ENCODE peak calls at places on chromosomes 13 and 19, in nine cellular contexts. B, I, D, G, J, S, H, C and Y are unnamed samples.

GRCh38 chr13:79070343-79070974 is 335.6 kb downstream of the RBM26 start:
- DNase-seq in I (no peak), H (no peak), G (no peak), B (no peak), D (no peak), S (no peak), C (no peak), J (no peak), Y (peak)

GRCh38 chr13:40120288-40120687 is 464.8 kb downstream of the COG6 start:
- DNase-seq in H (no peak), J (no peak), B (no peak), D (no peak), G (peak), I (peak), C (no peak), S (no peak), Y (peak)

GRCh38 chr13:103656329-103656728 is 590.1 kb upstream of the SLC10A2 start:
- DNase-seq in G (no peak), I (no peak), B (no peak), C (no peak), S (no peak), D (no peak), J (no peak), H (no peak), Y (no peak)

GRCh38 chr13:97068146-97068545 is 73.9 kb upstream of the OXGR1 start:
- DNase-seq in B (no peak), J (no peak), G (no peak), S (no peak), H (no peak), C (no peak), D (peak), I (no peak), Y (no peak)

GRCh38 chr13:62482351-62482750 is 1066.7 kb upstream of the PCDH20 start:
- DNase-seq in J (no peak), D (no peak), C (no peak), S (peak), H (no peak), B (no peak), I (no peak), G (no peak), Y (no peak)

GRCh38 chr19:5831152-5831551 is 8.3 kb downstream of the FUT6 start:
- DNase-seq in S (no peak), D (no peak), C (no peak), B (no peak), J (no peak), G (no peak), H (no peak), I (no peak), Y (no peak)

GRCh38 chr19:49976496-49976895 is 15.5 kb upstream of the SIGLEC11 start:
- DNase-seq in S (no peak), D (no peak), I (no peak), B (no peak), J (no peak), H (no peak), C (no peak), G (no peak), Y (no peak)

GRCh38 chr19:5354403-5354802 is 13.8 kb upstream of the PTPRS start:
- DNase-seq in J (no peak), B (peak), I (no peak), G (peak), D (no peak), H (no peak), C (no peak), S (peak), Y (no peak)

GRCh38 chr13:79079351-79079839 is 326.7 kb downstream of the RBM26 start:
- DNase-seq in G (no peak), C (no peak), B (no peak), S (peak), I (peak), D (no peak), J (no peak), H (no peak), Y (no peak)